ENCODE peak calls at places on chromosome 1, in eight cellular contexts. W is cardiac muscle cell, D is RCC 7860, Q is HT1080, F is EH, P is activated T-cell treated with anti-CD3 and anti-CD28 coated beads for 48 hours, B is neuronal stem cell, G is GM12865. Z is an unnamed sample.

GRCh38 chr1:71461416-71461815 is 380.6 kb upstream of the ZRANB2 start:
- DNase-seq in W (no peak), D (no peak), Q (no peak), F (no peak), P (no peak), B (no peak), G (no peak), Z (no peak)

GRCh38 chr1:9239622-9240401 is 5.2 kb downstream of the H6PD start:
- DNase-seq in W (peak), D (peak), Q (peak), F (peak), P (peak), B (no peak), G (peak), Z (peak)

GRCh38 chr1:180415985-180416633 is 86.3 kb downstream of the ACBD6 start:
- DNase-seq in W (peak), D (peak), Q (peak), F (peak), P (no peak), B (peak), G (peak), Z (no peak)

GRCh38 chr1:16905856-16906702 is 10.3 kb downstream of the RNU1-2 start:
- DNase-seq in W (no peak), D (peak), Q (no peak), F (peak), P (no peak), B (no peak), G (no peak), Z (no peak)

GRCh38 chr1:187893471-187893870 is 1064.7 kb downstream of the PLA2G4A start:
- DNase-seq in W (no peak), D (no peak), Q (no peak), F (no peak), P (no peak), B (no peak), G (no peak), Z (no peak)

GRCh38 chr1:38929476-38929875 is 12.2 kb downstream of the RHBDL2 start:
- DNase-seq in W (no peak), D (no peak), Q (no peak), F (no peak), P (no peak), B (peak), G (peak), Z (no peak)

GRCh38 chr1:54851928-54852524 is 35.0 kb downstream of the DHCR24 start:
- DNase-seq in W (no peak), D (no peak), Q (no peak), F (no peak), P (no peak), B (no peak), G (no peak), Z (no peak)

GRCh38 chr1:232904566-232904965 is 45.8 kb upstream of the NTPCR start:
- DNase-seq in W (peak), D (peak), Q (peak), F (peak), P (no peak), B (no peak), G (peak), Z (no peak)

GRCh38 chr1:222171005-222171404 is 376.9 kb downstream of the HHIPL2 start:
- DNase-seq in W (peak), D (peak), Q (peak), F (peak), P (no peak), B (no peak), G (peak), Z (no peak)

GRCh38 chr1:241637604-241638003 is 2.6 kb downstream of the CHML start:
- DNase-seq in W (no peak), D (no peak), Q (no peak), F (peak), P (no peak), B (no peak), G (no peak), Z (no peak)

Z was measured in stimulated activated naive CD8-positive, alpha-beta T cell treated with anti-CD3 and anti-CD28 coated beads, Interleukin-15, amount 100 ng/mL, for 72 hours.